ENCODE peak calls at places on chromosomes 3 and 15, in eight cellular contexts. D, B, R, J, M, C, S and A are unnamed samples.

GRCh38 chr15:31358163-31358562 is 31.5 kb downstream of the KLF13 start:
- DNase-seq in D (no peak), B (no peak), R (no peak), J (no peak), M (no peak), C (no peak), S (no peak), A (no peak)

GRCh38 chr3:38623539-38623938 is 25.9 kb downstream of the SCN5A start:
- DNase-seq in D (peak; percentile 96), B (no peak), R (no peak), J (no peak), M (no peak), C (no peak), S (no peak), A (no peak)

GRCh38 chr15:33941279-33942063 is 26.8 kb upstream of the CHRM5 start:
- DNase-seq in D (no peak), B (no peak), R (no peak), J (no peak), M (no peak), C (no peak), S (no peak), A (no peak)

GRCh38 chr3:161823910-161824309 is 327.3 kb downstream of the OTOL1 start:
- DNase-seq in D (no peak), B (no peak), R (no peak), J (no peak), M (no peak), C (no peak), S (no peak), A (no peak)

GRCh38 chr15:30791776-30792175 is 111.9 kb upstream of the FAN1 start:
- DNase-seq in D (peak; percentile 26), B (no peak), R (no peak), J (no peak), M (no peak), C (no peak), S (no peak), A (no peak)

GRCh38 chr3:17639257-17639656 is 103.2 kb downstream of the TBC1D5 start:
- DNase-seq in D (no peak), B (no peak), R (no peak), J (no peak), M (no peak), C (no peak), S (no peak), A (peak; percentile 28)

GRCh38 chr3:178304758-178305157 is 231.5 kb upstream of the KCNMB2 start:
- DNase-seq in D (no peak), B (no peak), R (no peak), J (no peak), M (no peak), C (no peak), S (no peak), A (no peak)

GRCh38 chr3:45126730-45127129 is 19.4 kb downstream of the CDCP1 start:
- DNase-seq in D (no peak), B (no peak), R (no peak), J (no peak), M (no peak), C (no peak), S (no peak), A (no peak)

GRCh38 chr3:174619244-174619643 is 239.9 kb upstream of the NAALADL2 start:
- DNase-seq in D (no peak), B (no peak), R (no peak), J (no peak), M (no peak), C (no peak), S (no peak), A (no peak)

GRCh38 chr3:85846940-85847339 is 888.2 kb downstream of the CADM2 start:
- DNase-seq in D (no peak), B (no peak), R (no peak), J (no peak), M (no peak), C (no peak), S (no peak), A (no peak)

GRCh38 chr3:100899440-100900091 is 93.7 kb downstream of the ABI3BP start:
- DNase-seq in D (no peak), B (no peak), R (no peak), J (no peak), M (no peak), C (no peak), S (no peak), A (no peak)

GRCh38 chr15:101053261-101053660 is 134.1 kb downstream of the LRRK1 start:
- DNase-seq in D (peak; percentile 36), B (no peak), R (peak; percentile 48), J (peak; percentile 7), M (peak; percentile 70), C (peak; percentile 51), S (no peak), A (no peak)

GRCh38 chr3:72746412-72747411 is 101.5 kb downstream of the SHQ1 start:
- DNase-seq in D (no peak), B (no peak), R (no peak), J (no peak), M (no peak), C (no peak), S (no peak), A (no peak)

GRCh38 chr3:4732974-4733373 is 239.8 kb downstream of the ITPR1 start:
- DNase-seq in D (no peak), B (no peak), R (no peak), J (no peak), M (no peak), C (peak; percentile 50), S (no peak), A (no peak)

GRCh38 chr15:88741671-88742070 is 61.6 kb upstream of the ACAN start:
- DNase-seq in D (no peak), B (no peak), R (no peak), J (no peak), M (no peak), C (no peak), S (no peak), A (no peak)

GRCh38 chr15:68399096-68400065 is 32.6 kb downstream of the ITGA11 start:
- DNase-seq in D (no peak), B (no peak), R (no peak), J (no peak), M (no peak), C (peak; percentile 8), S (no peak), A (no peak)

GRCh38 chr3:35849496-35849895 is 210.2 kb downstream of the ARPP21 start:
- DNase-seq in D (no peak), B (no peak), R (no peak), J (no peak), M (no peak), C (no peak), S (no peak), A (no peak)

GRCh38 chr15:66221126-66221525 is 32.4 kb downstream of the MEGF11 start:
- DNase-seq in D (no peak), B (no peak), R (no peak), J (no peak), M (peak; percentile 44), C (no peak), S (no peak), A (no peak)

GRCh38 chr3:193357291-193357690 is 21.3 kb downstream of the ATP13A5 start:
- DNase-seq in D (no peak), B (no peak), R (no peak), J (no peak), M (no peak), C (no peak), S (no peak), A (no peak)

GRCh38 chr15:74131618-74132191 is 1.3 kb downstream of the ISLR2 start:
- DNase-seq in D (peak; percentile 67), B (no peak), R (no peak), J (no peak), M (no peak), C (no peak), S (no peak), A (no peak)

GRCh38 chr15:74130849-74131617 is 647 bp downstream of the ISLR2 start:
- DNase-seq in D (peak; percentile 59), B (no peak), R (no peak), J (no peak), M (no peak), C (no peak), S (no peak), A (no peak)

GRCh38 chr15:74129411-74130088 is 836 bp upstream of the ISLR2 start:
- DNase-seq in D (peak; percentile 84), B (no peak), R (no peak), J (no peak), M (no peak), C (no peak), S (no peak), A (no peak)

GRCh38 chr15:74128785-74129350 is 1.5 kb upstream of the ISLR2 start:
- DNase-seq in D (peak; percentile 72), B (peak; percentile 19), R (no peak), J (no peak), M (no peak), C (no peak), S (no peak), A (no peak)

GRCh38 chr15:74130089-74130848 is at the start of gene ISLR2:
- DNase-seq in D (no peak), B (peak; percentile 35), R (peak; percentile 65), J (no peak), M (no peak), C (no peak), S (no peak), A (no peak)
- H3K4me3 ChIP-seq in D (peak within 1 kb of the TSS; percentile 40), B (peak within 1 kb of the TSS; percentile 56), R (peak within 1 kb of the TSS; percentile 29), J (peak within 1 kb of the TSS; percentile 17), M (no peak within 1 kb of the TSS), C (peak within 1 kb of the TSS; percentile 25), S (peak within 1 kb of the TSS; percentile 39), A (no peak within 1 kb of the TSS)

DNA sequence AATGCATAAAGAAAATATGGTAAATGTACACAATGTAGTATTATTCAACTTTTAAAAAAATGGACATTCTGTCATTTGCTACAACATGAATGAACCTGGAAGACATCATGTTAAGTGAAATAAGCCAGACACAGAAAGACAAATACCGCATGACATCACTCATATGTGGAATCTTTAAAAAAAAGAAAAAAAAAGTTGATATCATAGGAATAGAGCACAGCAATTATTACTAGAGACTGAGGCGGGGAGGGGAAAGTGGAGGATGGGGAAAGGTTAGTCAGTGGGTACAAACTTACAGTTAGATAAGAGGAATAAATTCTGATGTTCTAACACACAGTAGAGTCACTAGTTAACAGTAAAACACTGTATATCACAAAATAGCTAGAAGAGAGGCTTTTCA is 22.2 kb downstream of the RYK start:
- DNase-seq in D (no peak), B (no peak), R (no peak), J (no peak), M (no peak), C (no peak), S (no peak), A (no peak)
- H3K4me1 ChIP-seq in D (no peaks in the 10 kb centered on the region), B (peaks cover 30% of the 10 kb centered on the region), R (peaks cover 32% of the 10 kb centered on the region), J (peaks cover 14% of the 10 kb centered on the region), M (peaks cover 17% of the 10 kb centered on the region), C (peaks cover 8% of the 10 kb centered on the region), S (peaks cover 24% of the 10 kb centered on the region), A (peaks cover 21% of the 10 kb centered on the region)

GRCh38 chr3:27666708-27667107 is 55.4 kb downstream of the EOMES start:
- DNase-seq in D (peak; percentile 92), B (peak; percentile 65), R (peak; percentile 84), J (peak; percentile 84), M (no peak), C (peak; percentile 85), S (no peak), A (no peak)
- H3K27ac ChIP-seq in D (no peak overlapping the region), B (no peak overlapping the region), R (no peak overlapping the region), J (no peak overlapping the region), M (no peak overlapping the region), C (no peak overlapping the region), S (no peak overlapping the region), A (no peak overlapping the region)

DNA sequence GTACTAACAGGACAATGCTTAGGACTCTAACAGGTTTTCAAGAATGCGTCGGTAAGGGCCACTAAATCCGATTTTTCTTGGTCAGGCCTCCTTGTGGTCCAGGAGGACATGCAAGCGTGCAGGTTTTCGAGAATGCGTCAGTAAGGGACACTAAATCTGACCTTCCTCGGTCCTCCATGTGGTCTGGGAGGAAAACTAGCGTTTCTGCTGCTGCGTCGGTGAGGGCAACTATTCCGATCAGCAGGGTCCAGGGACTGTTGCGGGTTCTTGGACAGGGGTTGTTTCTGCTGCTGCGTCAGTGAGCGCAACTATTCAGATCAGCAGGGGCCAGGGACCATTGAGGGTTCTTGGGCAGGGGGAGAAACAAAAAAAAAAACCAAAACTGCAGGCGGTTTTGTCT is 7.8 kb upstream of the UBP1 start:
- DNase-seq in D (peak; percentile 58), B (no peak), R (no peak), J (no peak), M (no peak), C (no peak), S (no peak), A (no peak)
- H3K4me3 ChIP-seq in D (peak overlapping the region; percentile 93), B (no peak overlapping the region), R (no peak overlapping the region), J (no peak overlapping the region), M (no peak overlapping the region), C (no peak overlapping the region), S (no peak overlapping the region), A (no peak overlapping the region)